ENCODE peak calls at places on chromosomes 7 and 10, in six cellular contexts. K is psoas muscle, H is foreskin keratinocyte, C is heart right ventricle, B is suprapubic skin, X is transverse colon. R is an unnamed sample.

GRCh38 chr7:27576360-27576944 is 86.2 kb downstream of the HIBADH start:
- DNase-seq in K (no peak), H (peak), C (no peak), B (no peak), X (no peak), R (no peak)

GRCh38 chr7:105244594-105244993 is 144.1 kb downstream of the SRPK2 start:
- DNase-seq in K (no peak), H (no peak), C (peak), B (no peak), X (no peak), R (no peak)

GRCh38 chr10:30943451-30943850 is 88.2 kb downstream of the ZNF438 start:
- DNase-seq in K (no peak), H (no peak), C (no peak), B (no peak), X (no peak), R (no peak)

GRCh38 chr10:7955446-7955845 is 99.0 kb upstream of the GATA3 start:
- DNase-seq in K (no peak), H (no peak), C (no peak), B (no peak), X (no peak), R (no peak)

GRCh38 chr7:124412531-124412930 is 353.1 kb downstream of the GPR37 start:
- DNase-seq in K (no peak), H (no peak), C (no peak), B (no peak), X (no peak), R (no peak)

GRCh38 chr7:32569388-32570289 is 74.3 kb downstream of the AVL9 start:
- DNase-seq in K (no peak), H (no peak), C (no peak), B (no peak), X (no peak), R (no peak)

GRCh38 chr10:125633517-125633999 is 49.4 kb downstream of the TEX36 start:
- DNase-seq in K (no peak), H (peak), C (no peak), B (no peak), X (no peak), R (no peak)

GRCh38 chr7:86320886-86321285 is 322.8 kb upstream of the GRM3 start:
- DNase-seq in K (no peak), H (no peak), C (no peak), B (no peak), X (no peak), R (no peak)

GRCh38 chr7:152459724-152460251 is 24.0 kb upstream of the KMT2C start:
- DNase-seq in K (no peak), H (no peak), C (peak), B (no peak), X (peak), R (no peak)

GRCh38 chr10:33248638-33249037 is 85.8 kb downstream of the NRP1 start:
- DNase-seq in K (no peak), H (peak), C (no peak), B (no peak), X (no peak), R (peak)

GRCh38 chr10:80493482-80494021 is 39.4 kb downstream of the TSPAN14 start:
- DNase-seq in K (no peak), H (no peak), C (no peak), B (no peak), X (no peak), R (no peak)

GRCh38 chr7:157372300-157373232 is 35.8 kb downstream of the DNAJB6 start:
- DNase-seq in K (no peak), H (no peak), C (no peak), B (peak), X (no peak), R (no peak)

GRCh38 chr7:85023066-85023687 is 163.7 kb downstream of the SEMA3D start:
- DNase-seq in K (no peak), H (peak), C (no peak), B (no peak), X (no peak), R (no peak)

GRCh38 chr10:117830832-117831231 is 215.9 kb downstream of the RAB11FIP2 start:
- DNase-seq in K (no peak), H (no peak), C (no peak), B (no peak), X (peak), R (no peak)

GRCh38 chr7:3650844-3651243 is 349.8 kb downstream of the SDK1 start:
- DNase-seq in K (no peak), H (peak), C (no peak), B (no peak), X (no peak), R (peak)

GRCh38 chr7:2639151-2639993 is 7.6 kb downstream of the TTYH3 start:
- DNase-seq in K (no peak), H (no peak), C (peak), B (no peak), X (no peak), R (no peak)

GRCh38 chr10:101140084-101140949 is 9.2 kb downstream of the TLX1 start:
- DNase-seq in K (no peak), H (no peak), C (no peak), B (no peak), X (no peak), R (no peak)

GRCh38 chr7:137717811-137718271 is 128.9 kb downstream of the DGKI start:
- DNase-seq in K (no peak), H (no peak), C (no peak), B (no peak), X (no peak), R (no peak)

GRCh38 chr10:5512881-5513698 is 11.7 kb upstream of the CALML3 start:
- DNase-seq in K (no peak), H (no peak), C (no peak), B (peak), X (no peak), R (no peak)

GRCh38 chr10:79298403-79299244 is 48.6 kb upstream of the PPIF start:
- DNase-seq in K (peak), H (peak), C (no peak), B (no peak), X (peak), R (peak)

GRCh38 chr10:71975891-71976725 is 11.9 kb downstream of the CHST3 start:
- DNase-seq in K (peak), H (peak), C (no peak), B (no peak), X (peak), R (no peak)

GRCh38 chr10:131706476-131706875 is 194.3 kb upstream of the PPP2R2D start:
- DNase-seq in K (no peak), H (no peak), C (no peak), B (no peak), X (no peak), R (no peak)

GRCh38 chr10:132580157-132580556 is 42.6 kb downstream of the INPP5A start:
- DNase-seq in K (no peak), H (no peak), C (no peak), B (peak), X (no peak), R (no peak)

GRCh38 chr10:6201511-6201975 is 1.2 kb upstream of the PFKFB3 start:
- DNase-seq in K (peak), H (peak), C (peak), B (peak), X (peak), R (peak)

GRCh38 chr7:30169585-30169978 is 34.8 kb downstream of the MTURN start:
- DNase-seq in K (peak), H (no peak), C (no peak), B (no peak), X (no peak), R (no peak)

GRCh38 chr10:77562742-77563141 is 74.9 kb downstream of the KCNMA1 start:
- DNase-seq in K (no peak), H (no peak), C (no peak), B (no peak), X (no peak), R (no peak)
- H3K27ac ChIP-seq in K (no peak), H (no peak), C (no peak), B (no peak), X (peak), R (no peak)

DNA sequence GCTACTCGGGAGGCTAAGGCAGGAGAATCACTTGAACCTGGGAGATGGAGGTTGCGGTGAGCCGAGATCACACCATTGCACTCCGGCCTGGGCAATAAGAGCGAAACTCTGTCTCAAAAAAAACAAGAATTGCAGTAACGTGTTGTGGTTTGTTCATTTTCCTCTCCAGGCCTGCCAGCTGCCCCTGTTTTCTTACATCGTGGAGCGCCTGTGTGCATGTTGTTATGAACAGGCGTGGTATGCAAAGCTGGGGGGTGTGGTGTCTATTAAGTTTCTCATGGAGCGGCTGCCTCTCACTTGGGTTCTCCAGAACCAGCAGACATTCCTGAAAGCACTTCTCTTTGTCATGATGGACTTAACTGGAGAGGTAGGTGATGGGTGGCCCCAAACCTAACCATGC is 52.1 kb downstream of the TRRAP start:
- DNase-seq in K (no peak), H (no peak), C (no peak), B (no peak), X (peak), R (no peak)
- H3K27ac ChIP-seq in K (no peak), H (no peak), C (no peak), B (no peak), X (no peak), R (no peak)

GRCh38 chr10:56604624-56605023 is 243.6 kb upstream of the ZWINT start:
- DNase-seq in K (no peak), H (no peak), C (no peak), B (no peak), X (no peak), R (no peak)
- H3K27ac ChIP-seq in K (no peak), H (no peak), C (no peak), B (no peak), X (no peak), R (no peak)

DNA sequence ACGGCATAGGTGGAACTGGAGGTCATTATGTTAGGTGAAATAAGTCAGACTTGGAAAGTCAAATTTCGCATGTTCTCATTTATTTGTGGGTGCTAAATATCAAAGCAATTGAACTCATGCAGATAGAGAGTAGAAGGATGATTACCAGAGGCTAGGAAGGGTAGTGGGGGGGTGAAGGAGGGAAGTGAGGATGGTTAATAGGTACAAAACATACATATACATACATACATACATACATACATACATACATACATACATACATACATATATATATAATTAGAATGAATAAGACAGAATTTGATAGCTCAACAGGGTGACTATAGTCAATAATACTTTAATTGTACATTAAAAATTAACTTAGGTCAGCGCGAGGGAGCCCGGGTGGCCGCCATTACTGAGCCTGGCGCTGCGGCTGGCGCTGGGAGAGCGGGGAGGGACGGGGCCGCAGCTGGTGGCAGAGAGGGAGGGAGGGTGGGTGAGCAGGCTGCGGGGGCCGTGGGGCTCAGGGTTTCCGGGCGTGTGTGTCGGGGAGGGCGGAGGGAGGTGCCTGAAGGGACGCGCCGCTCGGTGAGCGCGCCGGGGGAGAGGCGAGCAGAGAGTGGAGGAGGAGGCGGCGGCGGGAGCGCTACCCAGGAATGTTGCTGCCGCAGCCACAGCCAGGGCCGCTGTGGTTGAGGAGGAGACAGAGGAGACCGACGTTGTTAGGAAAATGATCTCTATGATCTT is 85.8 kb upstream of the EGFR start:
- DNase-seq in K (peak), H (peak), C (peak), B (peak), X (peak), R (no peak)
- H3K27ac ChIP-seq in K (peak), H (peak), C (no peak), B (peak), X (peak), R (peak)

DNA sequence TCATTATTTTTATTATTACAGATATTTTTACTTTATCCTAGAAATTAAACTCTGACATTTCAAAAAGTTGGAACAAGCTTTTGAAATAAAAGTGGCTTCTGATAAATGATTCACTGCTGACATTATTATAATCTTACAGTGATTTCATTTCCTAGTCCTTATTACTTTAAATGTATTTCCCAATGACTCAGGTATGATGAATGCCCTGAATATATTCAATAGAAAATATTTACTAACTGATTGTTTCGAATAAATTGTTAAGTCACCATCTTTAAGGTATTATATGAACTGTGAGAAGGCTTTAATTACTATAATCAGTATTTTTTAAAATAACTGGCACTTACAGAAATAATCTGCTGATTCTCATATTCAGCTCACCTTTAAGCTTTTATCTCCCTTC is 21.6 kb downstream of the DKK1 start:
- DNase-seq in K (no peak), H (peak), C (no peak), B (no peak), X (no peak), R (no peak)
- H3K27ac ChIP-seq in K (no peak), H (peak), C (no peak), B (no peak), X (no peak), R (peak)

GRCh38 chr7:108028111-108028510 is 25.1 kb upstream of the LAMB1 start:
- DNase-seq in K (no peak), H (no peak), C (no peak), B (no peak), X (no peak), R (no peak)
- H3K27ac ChIP-seq in K (no peak), H (no peak), C (no peak), B (no peak), X (no peak), R (no peak)

GRCh38 chr7:91880016-91880412 is 488 bp downstream of the MTERF1 start:
- DNase-seq in K (no peak), H (no peak), C (no peak), B (no peak), X (no peak), R (no peak)
- H3K27ac ChIP-seq in K (no peak), H (peak), C (peak), B (no peak), X (peak), R (peak)

GRCh38 chr10:75231672-75232581 is 3.8 kb downstream of the COMTD1 start:
- DNase-seq in K (no peak), H (no peak), C (no peak), B (peak), X (no peak), R (no peak)

GRCh38 chr10:75235375-75236177 is at the start of gene COMTD1:
- DNase-seq in K (peak), H (peak), C (peak), B (peak), X (peak), R (peak)

GRCh38 chr10:75234017-75234682 is 1.6 kb downstream of the COMTD1 start:
- DNase-seq in K (peak), H (peak), C (peak), B (peak), X (peak), R (peak)

GRCh38 chr10:75234683-75235374 is 928 bp downstream of the COMTD1 start:
- DNase-seq in K (peak), H (no peak), C (peak), B (no peak), X (peak), R (no peak)

DNA sequence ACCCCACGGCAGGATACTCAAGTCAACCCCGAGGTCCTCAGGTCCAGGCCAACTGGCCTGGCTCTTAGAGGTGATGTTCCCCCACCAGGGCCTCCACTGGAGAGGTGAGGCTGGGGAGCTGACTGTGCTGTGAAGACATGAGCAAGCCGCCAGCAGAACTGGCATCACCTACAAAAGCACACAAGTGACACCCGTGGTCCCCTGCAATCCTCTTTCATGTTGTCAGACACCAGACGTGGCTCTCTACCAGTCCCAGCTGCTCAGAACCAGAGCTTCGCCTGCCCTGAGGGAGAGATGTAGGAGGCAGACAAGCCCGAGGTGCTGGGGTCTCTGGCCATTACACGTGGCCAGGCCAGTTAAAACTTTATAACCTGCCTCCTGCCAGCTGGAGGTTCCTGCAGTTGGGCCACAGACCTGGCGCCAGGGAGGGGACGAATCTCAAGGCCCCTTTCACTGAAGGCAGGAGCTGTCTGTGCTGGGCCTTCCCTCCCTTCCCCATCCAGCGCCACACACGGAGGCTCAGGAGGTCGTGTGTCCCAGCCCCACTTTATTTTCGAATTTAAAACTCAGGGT is 2.2 kb downstream of the COMTD1 start:
- DNase-seq in K (no peak), H (no peak), C (peak), B (no peak), X (no peak), R (no peak)
- H3K27ac ChIP-seq in K (peak), H (peak), C (peak), B (peak), X (peak), R (peak)

GRCh38 chr10:49133706-49134248 is at the start of gene FAM170B:
- DNase-seq in K (no peak), H (no peak), C (no peak), B (no peak), X (no peak), R (no peak)

GRCh38 chr10:49134327-49134726 is 506 bp upstream of the FAM170B start:
- DNase-seq in K (no peak), H (no peak), C (no peak), B (no peak), X (no peak), R (no peak)

GRCh38 chr10:49138361-49138891 is 4.6 kb upstream of the FAM170B start:
- DNase-seq in K (peak), H (no peak), C (peak), B (no peak), X (no peak), R (no peak)

GRCh38 chr10:49136525-49136924 is 2.7 kb upstream of the FAM170B start:
- DNase-seq in K (no peak), H (no peak), C (no peak), B (no peak), X (no peak), R (no peak)

DNA sequence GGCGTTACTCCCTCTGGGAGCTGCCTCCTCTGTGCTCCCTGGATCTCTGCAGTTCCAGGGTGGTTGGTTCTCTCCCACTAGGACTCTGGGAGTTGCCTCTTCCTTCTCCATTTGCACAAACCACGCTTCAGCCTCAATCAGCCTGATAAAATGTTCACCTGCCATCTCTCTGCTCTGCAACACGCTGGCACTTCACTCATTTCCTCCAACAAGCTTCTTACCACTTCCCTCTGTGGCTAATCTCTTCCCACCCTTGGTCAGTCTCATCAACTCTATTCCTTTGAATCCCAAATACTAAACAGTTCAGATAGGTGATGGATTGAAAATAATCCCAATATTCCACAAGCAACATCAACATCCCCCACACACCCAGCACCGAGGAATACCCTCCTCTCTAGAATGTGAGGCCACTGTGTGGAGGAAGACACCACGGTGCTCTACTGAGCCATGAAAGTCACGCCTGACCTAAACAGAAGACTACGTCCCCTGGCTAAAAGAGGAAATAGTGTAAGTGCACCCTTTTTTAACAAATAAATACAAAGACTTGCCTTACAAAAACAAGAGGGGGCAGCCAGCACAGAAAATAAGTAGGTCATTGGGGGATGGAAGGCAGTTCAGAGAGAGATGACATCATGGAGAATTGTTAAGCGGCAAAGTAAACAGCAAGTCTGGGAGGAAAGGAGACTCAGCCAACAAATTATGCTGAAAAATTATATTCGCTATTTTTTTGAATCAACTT is 1.9 kb upstream of the FAM170B start:
- DNase-seq in K (no peak), H (no peak), C (no peak), B (no peak), X (no peak), R (no peak)
- H3K27ac ChIP-seq in K (no peak), H (no peak), C (no peak), B (no peak), X (no peak), R (no peak)

GRCh38 chr7:89927762-89928161 is 226.5 kb upstream of the STEAP1 start:
- DNase-seq in K (no peak), H (no peak), C (no peak), B (no peak), X (no peak), R (no peak)

DNA sequence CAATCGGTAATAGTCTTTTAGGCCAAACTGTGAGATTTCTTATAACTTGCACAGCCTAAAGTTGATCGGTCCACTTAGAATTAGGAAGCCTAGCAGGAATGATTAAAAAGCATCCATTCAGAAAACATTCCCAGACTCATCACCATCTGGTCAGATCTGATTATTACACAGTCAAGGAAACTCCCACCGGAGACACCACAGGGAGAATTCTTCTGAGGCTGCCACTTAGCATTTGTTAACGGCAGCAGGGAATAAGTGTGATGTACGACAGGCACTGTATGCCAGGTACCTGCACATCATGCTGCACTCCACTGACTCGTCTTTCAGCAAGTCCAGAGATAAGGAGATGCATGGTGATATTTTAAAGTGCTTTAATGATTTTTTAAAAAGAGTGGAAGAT is 227.5 kb upstream of the STEAP1 start:
- DNase-seq in K (no peak), H (no peak), C (no peak), B (no peak), X (no peak), R (no peak)
- H3K27ac ChIP-seq in K (no peak), H (no peak), C (no peak), B (no peak), X (no peak), R (no peak)